ENCODE peak calls at places on chromosomes 16 and 17, in five cellular contexts. N, U, H, J and X are unnamed samples.

GRCh38 chr16:48862087-48862532 is 252.1 kb upstream of the N4BP1 start:
- DNase-seq in N (no peak), U (peak), H (peak), J (no peak), X (peak)

GRCh38 chr17:66570353-66571195 is 264.3 kb upstream of the CACNG5 start:
- DNase-seq in N (no peak), U (no peak), H (no peak), J (peak), X (no peak)

GRCh38 chr16:22220076-22220453 is 14.0 kb downstream of the EEF2K start:
- DNase-seq in N (no peak), U (no peak), H (no peak), J (no peak), X (no peak)

GRCh38 chr17:80146121-80147034 is 550 bp downstream of the EIF4A3 start:
- DNase-seq in N (no peak), U (peak), H (peak), J (no peak), X (no peak)

GRCh38 chr17:32516450-32516849 is 29.7 kb downstream of the CDK5R1 start:
- DNase-seq in N (no peak), U (no peak), H (no peak), J (no peak), X (no peak)

GRCh38 chr17:48299760-48300159 is 130.3 kb downstream of the SKAP1 start:
- DNase-seq in N (no peak), U (no peak), H (no peak), J (no peak), X (no peak)

GRCh38 chr16:871562-872330 is 71.2 kb upstream of the GNG13 start:
- DNase-seq in N (no peak), U (no peak), H (no peak), J (no peak), X (no peak)

GRCh38 chr16:88938933-88939813 is 37.8 kb downstream of the CBFA2T3 start:
- DNase-seq in N (no peak), U (no peak), H (peak), J (no peak), X (no peak)

GRCh38 chr16:1977875-1978268 is 3.4 kb downstream of the NOXO1 start:
- DNase-seq in N (no peak), U (no peak), H (no peak), J (no peak), X (no peak)

GRCh38 chr17:79221597-79221996 is 147.0 kb downstream of the ENGASE start:
- DNase-seq in N (no peak), U (no peak), H (no peak), J (no peak), X (no peak)

GRCh38 chr16:69039333-69039941 is 66.0 kb upstream of the HAS3 start:
- DNase-seq in N (no peak), U (no peak), H (no peak), J (peak), X (peak)

GRCh38 chr17:75695141-75695829 is 26.0 kb upstream of the ITGB4 start:
- DNase-seq in N (no peak), U (no peak), H (peak), J (no peak), X (peak)

GRCh38 chr17:43540821-43541674 is 5.1 kb downstream of the ETV4 start:
- DNase-seq in N (no peak), U (peak), H (no peak), J (no peak), X (no peak)

GRCh38 chr17:78925662-78926555 is 722 bp upstream of the TIMP2 start:
- DNase-seq in N (no peak), U (peak), H (peak), J (no peak), X (peak)

GRCh38 chr16:84922351-84923135 is 88.8 kb downstream of the ZDHHC7 start:
- DNase-seq in N (no peak), U (peak), H (no peak), J (no peak), X (no peak)

GRCh38 chr17:43558805-43559160 is 12.6 kb upstream of the ETV4 start:
- DNase-seq in N (no peak), U (no peak), H (no peak), J (no peak), X (no peak)

GRCh38 chr17:41895617-41896016 is 23.1 kb downstream of the ACLY start:
- DNase-seq in N (no peak), U (no peak), H (peak), J (no peak), X (peak)

GRCh38 chr16:29815032-29815721 is 775 bp upstream of the PAGR1 start:
- DNase-seq in N (no peak), U (peak), H (peak), J (no peak), X (no peak)

GRCh38 chr16:84198401-84198800 is 7.4 kb downstream of the ADAD2 start:
- DNase-seq in N (no peak), U (no peak), H (peak), J (no peak), X (peak)

GRCh38 chr17:34713687-34714086 is 134.3 kb downstream of the TMEM132E start:
- DNase-seq in N (no peak), U (no peak), H (no peak), J (no peak), X (no peak)

GRCh38 chr17:41592601-41593305 is 6.1 kb upstream of the KRT14 start:
- DNase-seq in N (no peak), U (peak), H (no peak), J (no peak), X (no peak)

GRCh38 chr17:60065867-60066266 is 12.9 kb downstream of the HEATR6 start:
- DNase-seq in N (no peak), U (no peak), H (no peak), J (no peak), X (no peak)

GRCh38 chr16:66873685-66874055 is 6.6 kb upstream of the PDP2 start:
- DNase-seq in N (no peak), U (no peak), H (no peak), J (no peak), X (no peak)
- H3K27ac ChIP-seq in N (peak), U (no peak), H (no peak), J (no peak), X (no peak)

GRCh38 chr16:56667581-56668571 is at the start of gene MT1G:
- DNase-seq in N (no peak), U (no peak), H (peak), J (no peak), X (no peak)

GRCh38 chr16:56664506-56664905 is 3.4 kb downstream of the MT1G start:
- DNase-seq in N (no peak), U (no peak), H (no peak), J (no peak), X (no peak)

GRCh38 chr16:56658476-56658875 is 717 bp downstream of the MT1F start:
- DNase-seq in N (no peak), U (no peak), H (no peak), J (no peak), X (no peak)

GRCh38 chr16:56657555-56658430 is at the start of gene MT1F:
- DNase-seq in N (peak), U (peak), H (peak), J (peak), X (peak)

DNA sequence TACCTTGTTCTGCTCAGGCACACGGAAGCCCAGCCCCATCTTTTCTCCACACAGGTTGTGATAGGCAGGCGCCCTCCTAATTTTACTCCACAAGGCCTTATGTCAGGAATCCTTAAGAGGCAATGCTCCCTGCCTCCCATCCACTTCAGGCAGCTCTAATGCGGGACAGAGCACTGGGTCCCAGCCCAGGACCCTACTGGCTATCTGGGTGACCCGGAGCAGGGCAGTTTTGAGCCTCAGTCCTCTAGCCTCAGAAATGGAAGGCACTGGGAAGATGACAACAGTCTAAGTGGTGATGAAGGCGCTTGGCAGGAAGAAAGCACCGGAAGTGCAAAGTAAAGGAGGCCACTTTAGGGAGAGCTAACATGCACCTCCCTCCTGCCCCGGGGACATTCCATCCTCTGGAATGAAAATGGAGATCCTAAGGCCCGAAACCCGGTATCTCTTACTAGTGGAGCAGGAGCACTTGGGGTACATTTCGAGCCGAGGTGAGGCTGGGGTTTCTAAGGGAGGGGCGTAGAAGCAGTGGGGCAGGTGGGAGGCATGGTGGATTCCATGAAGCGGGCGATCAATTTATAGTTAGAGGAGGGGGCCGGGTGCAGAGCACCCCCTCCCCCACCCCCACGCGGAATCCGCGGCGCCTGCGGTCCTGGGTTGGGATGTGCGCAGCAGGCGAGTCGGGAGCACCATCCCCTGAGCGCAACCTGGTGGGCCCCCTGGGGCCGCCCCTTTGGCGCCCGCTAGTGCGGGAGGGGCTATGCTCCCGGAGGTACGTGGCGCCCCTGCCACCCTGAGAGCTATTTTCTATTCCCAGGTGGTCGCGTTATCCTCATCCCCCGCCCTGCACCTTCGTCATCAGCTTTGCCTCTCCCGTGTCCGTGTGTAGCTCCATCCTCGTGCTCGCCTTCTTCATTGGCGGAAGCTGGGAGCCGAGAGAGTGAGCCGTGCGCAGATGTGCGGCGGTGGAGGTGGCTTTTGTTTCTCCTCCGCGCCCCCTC is 4.9 kb downstream of the MT1F start:
- DNase-seq in N (no peak), U (no peak), H (no peak), J (no peak), X (no peak)
- H3K4me3 ChIP-seq in N (no peak), U (peak), H (no peak), J (no peak), X (no peak)

GRCh38 chr17:40548491-40548981 is 16.7 kb downstream of the CCR7 start:
- DNase-seq in N (no peak), U (no peak), H (no peak), J (no peak), X (no peak)

GRCh38 chr17:40550608-40551007 is 14.7 kb downstream of the CCR7 start:
- DNase-seq in N (no peak), U (no peak), H (peak), J (peak), X (peak)

GRCh38 chr17:40547785-40548478 is 17.3 kb downstream of the CCR7 start:
- DNase-seq in N (no peak), U (no peak), H (no peak), J (no peak), X (no peak)

GRCh38 chr17:40547079-40547784 is 18.0 kb downstream of the CCR7 start:
- DNase-seq in N (no peak), U (no peak), H (no peak), J (no peak), X (no peak)

DNA sequence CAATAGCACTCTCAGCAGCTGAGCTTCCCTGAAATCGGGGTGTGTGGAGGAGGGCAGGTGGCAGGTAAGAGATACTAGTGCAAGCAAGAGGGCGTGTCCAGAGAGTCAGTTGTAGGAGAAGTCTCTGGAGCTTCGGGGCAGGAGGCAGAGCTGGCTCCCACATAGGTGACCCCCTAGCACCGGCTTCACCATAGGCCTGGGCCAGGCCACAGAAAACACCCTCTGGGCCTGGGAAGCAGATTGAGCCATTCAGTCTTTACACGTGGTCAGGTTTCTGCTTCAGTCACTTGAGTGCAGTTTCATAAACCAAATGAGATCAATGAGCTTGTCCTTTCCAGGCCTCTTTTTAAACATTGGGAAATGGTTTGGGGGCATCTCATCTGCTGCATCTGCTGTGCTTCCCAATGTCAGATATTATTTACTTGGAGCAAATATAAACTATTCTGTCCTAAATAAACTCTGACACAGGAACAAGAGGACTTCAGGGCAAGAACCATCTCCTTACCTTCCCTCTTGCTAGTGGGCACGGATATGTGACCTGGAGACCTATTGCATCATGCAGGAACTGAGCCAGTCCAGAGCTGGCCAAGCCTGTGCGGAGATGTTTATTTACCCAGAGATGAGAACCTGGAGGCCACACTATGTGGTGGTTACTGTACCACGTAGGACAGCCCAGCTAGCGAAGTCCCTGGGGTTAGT is 16.1 kb downstream of the CCR7 start:
- DNase-seq in N (peak), U (no peak), H (peak), J (peak), X (peak)
- H3K4me2 ChIP-seq in N (peak), U (no peak), H (peak), J (peak), X (peak)

DNA sequence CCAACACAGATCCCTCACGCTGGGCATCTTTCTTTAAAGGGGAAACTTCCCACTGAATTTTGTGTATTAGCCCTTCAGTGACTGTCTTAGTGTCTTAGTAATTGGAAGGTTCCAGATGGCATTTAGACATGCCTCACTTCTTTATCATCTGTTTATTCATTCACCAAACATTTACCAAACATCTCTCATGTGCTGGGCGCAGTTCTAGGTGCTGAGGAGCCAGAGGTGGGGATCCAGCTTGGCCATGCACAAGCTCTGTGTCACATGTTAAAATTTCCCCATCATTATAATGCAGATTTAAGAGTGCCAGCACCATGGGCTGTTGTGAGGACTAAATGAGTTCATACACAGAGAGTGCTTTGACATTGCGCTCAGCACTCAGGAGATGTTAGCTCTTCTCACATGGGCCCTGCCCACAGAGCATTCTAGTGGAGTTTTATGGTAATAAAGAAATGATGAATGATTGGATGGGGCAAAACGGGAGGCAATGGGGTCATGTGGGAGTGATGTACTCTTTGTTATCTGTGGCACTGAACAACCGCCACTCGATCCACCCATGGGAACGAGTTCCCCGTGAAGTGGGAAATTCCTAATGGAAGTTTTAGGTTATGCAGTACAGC is 119.7 kb downstream of the SNX29 start:
- DNase-seq in N (no peak), U (no peak), H (peak), J (no peak), X (peak)
- H3K27ac ChIP-seq in N (no peak), U (no peak), H (peak), J (no peak), X (no peak)

GRCh38 chr17:65103896-65104295 is 33.3 kb upstream of the RGS9 start:
- DNase-seq in N (no peak), U (no peak), H (peak), J (peak), X (no peak)

GRCh38 chr17:65102788-65103187 is 34.4 kb upstream of the RGS9 start:
- DNase-seq in N (no peak), U (no peak), H (peak), J (no peak), X (peak)

GRCh38 chr17:65101371-65101770 is 35.8 kb upstream of the RGS9 start:
- DNase-seq in N (no peak), U (no peak), H (no peak), J (no peak), X (no peak)

GRCh38 chr17:65103431-65103830 is 33.7 kb upstream of the RGS9 start:
- DNase-seq in N (no peak), U (no peak), H (no peak), J (no peak), X (no peak)

GRCh38 chr17:65102235-65102634 is 34.9 kb upstream of the RGS9 start:
- DNase-seq in N (no peak), U (no peak), H (no peak), J (no peak), X (no peak)
- H3K4me3 ChIP-seq in N (no peak), U (no peak), H (no peak), J (no peak), X (no peak)

GRCh38 chr17:71634376-71634775 is 486.4 kb upstream of the SOX9 start:
- DNase-seq in N (no peak), U (no peak), H (no peak), J (no peak), X (no peak)

GRCh38 chr17:71633391-71633849 is 487.4 kb upstream of the SOX9 start:
- DNase-seq in N (peak), U (no peak), H (peak), J (peak), X (peak)

GRCh38 chr17:71628306-71628705 is 492.5 kb upstream of the SOX9 start:
- DNase-seq in N (no peak), U (no peak), H (peak), J (no peak), X (peak)

GRCh38 chr17:71632328-71632727 is 488.5 kb upstream of the SOX9 start:
- DNase-seq in N (no peak), U (no peak), H (peak), J (peak), X (peak)

DNA sequence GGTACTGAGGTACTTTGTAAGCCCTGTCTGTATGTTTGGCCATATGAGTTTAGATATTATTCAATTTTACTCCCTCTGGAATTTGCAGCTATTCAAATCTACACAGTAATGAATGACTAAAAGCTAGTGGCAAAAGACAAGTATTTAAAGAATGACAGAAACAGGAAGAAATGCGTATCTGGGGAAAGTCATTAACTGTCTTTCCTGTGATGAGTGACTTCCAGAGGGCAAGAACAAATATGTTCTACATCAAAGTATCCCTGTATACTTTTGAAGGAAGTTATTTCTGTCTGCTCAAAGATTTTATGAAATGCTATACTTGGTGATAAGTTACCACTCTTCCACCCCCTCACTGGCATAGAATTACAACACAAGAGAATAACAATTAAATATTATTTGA is 489.3 kb upstream of the SOX9 start:
- DNase-seq in N (no peak), U (no peak), H (peak), J (peak), X (peak)
- H3K4me2 ChIP-seq in N (peak), U (no peak), H (peak), J (no peak), X (peak)

GRCh38 chr17:17419621-17420020 is 57.2 kb upstream of the MED9 start:
- DNase-seq in N (no peak), U (no peak), H (no peak), J (no peak), X (no peak)
- H3K27ac ChIP-seq in N (no peak), U (no peak), H (peak), J (no peak), X (no peak)

GRCh38 chr17:6996256-6997111 is 635 bp downstream of the ALOX12 start:
- DNase-seq in N (no peak), U (no peak), H (no peak), J (no peak), X (no peak)

GRCh38 chr17:6994118-6994598 is 1.7 kb upstream of the ALOX12 start:
- DNase-seq in N (no peak), U (no peak), H (no peak), J (no peak), X (no peak)

GRCh38 chr17:6997171-6997570 is 1.3 kb downstream of the ALOX12 start:
- DNase-seq in N (no peak), U (no peak), H (no peak), J (no peak), X (no peak)

GRCh38 chr17:6994666-6995246 is 1.1 kb upstream of the ALOX12 start:
- DNase-seq in N (no peak), U (no peak), H (peak), J (no peak), X (no peak)

GRCh38 chr17:6995500-6996255 is at the start of gene ALOX12:
- DNase-seq in N (no peak), U (peak), H (peak), J (no peak), X (no peak)
- H3K4me3 ChIP-seq in N (no peak), U (peak), H (peak), J (no peak), X (peak)